ENCODE peak calls at places on chromosomes 13 and 19, in four cellular contexts. W is heart left ventricle, K is body of pancreas, S is right lobe of liver. Y is an unnamed sample.
A peak's percentile ranks its signal among the peaks of the same experiment; 100 is the strongest.

GRCh38 chr13:73622375-73622774 is 511.8 kb downstream of the KLF12 start:
- DNase-seq in W (no peak), K (no peak), S (no peak), Y (no peak)

GRCh38 chr19:32166238-32166637 is 179.2 kb upstream of the ZNF507 start:
- DNase-seq in W (no peak), K (no peak), S (no peak), Y (no peak)

GRCh38 chr19:39996218-39996810 is 546 bp upstream of the ZNF546 start:
- DNase-seq in W (no peak), K (peak; percentile 23), S (no peak), Y (no peak)

GRCh38 chr13:50616101-50616500 is 227.4 kb downstream of the DLEU7 start:
- DNase-seq in W (no peak), K (no peak), S (no peak), Y (no peak)

GRCh38 chr13:108326318-108326717 is 56.8 kb downstream of the TNFSF13B start:
- DNase-seq in W (no peak), K (peak; percentile 15), S (no peak), Y (no peak)

GRCh38 chr19:55080121-55080914 is 4.6 kb downstream of the EPS8L1 start:
- DNase-seq in W (peak; percentile 85), K (peak; percentile 59), S (peak; percentile 51), Y (no peak)

GRCh38 chr19:10384580-10384979 is 4.2 kb upstream of the TYK2 start:
- DNase-seq in W (no peak), K (no peak), S (no peak), Y (no peak)

GRCh38 chr13:97179501-97179900 is 42.6 kb upstream of the MBNL2 start:
- DNase-seq in W (no peak), K (no peak), S (no peak), Y (no peak)

GRCh38 chr19:18725755-18726416 is 42.4 kb downstream of the CRTC1 start:
- DNase-seq in W (no peak), K (no peak), S (no peak), Y (no peak)

GRCh38 chr13:27504541-27504940 is 54.2 kb upstream of the MTIF3 start:
- DNase-seq in W (no peak), K (no peak), S (no peak), Y (no peak)

GRCh38 chr19:45768644-45769053 is 403 bp downstream of the SIX5 start:
- DNase-seq in W (peak; percentile 76), K (peak; percentile 44), S (no peak), Y (peak; percentile 59)

GRCh38 chr13:36872621-36873020 is 47.4 kb downstream of the SMAD9 start:
- DNase-seq in W (no peak), K (no peak), S (no peak), Y (no peak)

GRCh38 chr19:50264483-50265186 is 61.2 kb downstream of the MYH14 start:
- DNase-seq in W (no peak), K (no peak), S (no peak), Y (no peak)

DNA sequence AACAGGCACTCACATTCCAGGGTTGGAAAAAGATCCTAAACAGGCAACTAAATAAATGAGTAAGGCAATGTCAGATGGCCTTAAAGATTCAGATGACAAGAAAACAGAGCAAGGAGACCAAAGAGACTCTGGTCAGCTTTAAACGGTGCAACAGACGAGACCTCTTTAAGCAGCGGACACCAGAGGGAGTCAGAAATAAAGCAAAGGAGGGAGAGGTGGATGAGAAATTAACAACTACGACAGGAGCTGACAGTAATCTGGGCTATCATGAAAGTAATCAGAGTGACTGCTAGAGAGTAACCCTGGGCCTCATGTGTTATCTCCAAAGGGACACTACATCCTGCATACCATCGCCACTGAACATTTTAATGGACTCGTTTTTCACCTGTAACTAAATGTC is 1.1 kb downstream of the ZNF550 start:
- DNase-seq in W (no peak), K (no peak), S (no peak), Y (no peak)
- TF ChIP-seq CTCF in W (no peak), K (no peak), S (no peak), Y (no peak)

DNA sequence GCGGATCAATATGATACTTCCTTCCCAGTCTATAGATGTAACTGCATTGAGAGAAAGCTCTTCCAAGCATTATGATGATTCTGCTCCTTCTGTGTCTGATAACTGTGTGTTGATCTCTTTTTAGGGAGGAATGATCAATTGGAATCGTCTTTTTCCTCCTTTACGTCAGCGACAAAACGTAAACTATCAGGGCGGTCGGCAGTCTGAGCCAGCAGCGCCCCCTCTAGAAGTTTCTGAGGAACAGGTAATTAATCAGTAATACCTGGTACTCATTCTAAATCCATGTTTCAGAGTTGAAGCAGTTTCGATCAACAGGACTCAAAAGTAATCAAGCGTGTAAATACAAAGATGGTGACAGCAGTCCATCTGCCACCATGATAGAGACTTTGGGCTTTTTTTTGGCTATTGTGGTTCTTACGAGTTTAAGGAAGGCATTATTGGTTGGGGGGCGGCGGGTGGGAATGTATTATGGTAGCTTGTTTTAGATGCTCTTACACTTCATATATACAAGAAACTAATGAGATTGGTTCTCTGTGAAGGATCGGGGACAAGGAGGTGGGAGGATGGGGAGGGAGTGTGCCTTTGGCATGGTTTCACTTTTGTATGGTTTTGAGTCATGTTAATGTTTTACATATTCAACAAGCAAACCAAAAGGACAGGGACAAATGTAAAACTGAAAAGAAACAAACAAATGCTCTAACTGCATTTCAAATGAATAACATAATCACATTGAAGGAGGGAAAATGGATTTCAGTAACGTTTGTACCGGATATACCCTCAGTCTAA is 60.7 kb upstream of the GPR183 start:
- DNase-seq in W (no peak), K (no peak), S (no peak), Y (no peak)
- TF ChIP-seq CTCF in W (no peak), K (no peak), S (no peak), Y (no peak)

DNA sequence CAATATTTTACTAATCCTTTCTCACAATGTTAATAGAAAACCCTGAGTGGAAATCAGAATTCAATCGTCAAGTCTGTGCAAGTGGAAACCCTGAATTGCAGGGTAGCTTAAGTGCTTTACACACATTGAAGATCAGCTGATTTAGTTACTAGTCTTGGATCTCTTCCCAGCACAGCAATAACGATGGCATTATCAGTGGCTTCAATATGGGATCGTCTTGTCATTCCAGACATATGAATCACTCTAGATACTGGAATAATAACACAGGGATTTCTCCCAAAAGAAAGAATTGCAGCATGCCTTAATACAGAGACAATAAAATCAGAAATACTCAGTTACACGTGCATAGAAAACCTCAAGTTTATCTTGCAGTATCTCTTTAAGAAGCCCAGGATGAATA is 12.6 kb upstream of the METTL21C start:
- DNase-seq in W (no peak), K (no peak), S (no peak), Y (no peak)
- TF ChIP-seq CTCF in W (no peak), K (no peak), S (no peak), Y (no peak)

GRCh38 chr19:8641908-8642547 is 11.6 kb downstream of the NFILZ start:
- DNase-seq in W (no peak), K (peak; percentile 45), S (no peak), Y (peak; percentile 12)
- TF ChIP-seq CTCF in W (peak; percentile 53), K (no peak), S (peak; percentile 82), Y (peak; percentile 53)

DNA sequence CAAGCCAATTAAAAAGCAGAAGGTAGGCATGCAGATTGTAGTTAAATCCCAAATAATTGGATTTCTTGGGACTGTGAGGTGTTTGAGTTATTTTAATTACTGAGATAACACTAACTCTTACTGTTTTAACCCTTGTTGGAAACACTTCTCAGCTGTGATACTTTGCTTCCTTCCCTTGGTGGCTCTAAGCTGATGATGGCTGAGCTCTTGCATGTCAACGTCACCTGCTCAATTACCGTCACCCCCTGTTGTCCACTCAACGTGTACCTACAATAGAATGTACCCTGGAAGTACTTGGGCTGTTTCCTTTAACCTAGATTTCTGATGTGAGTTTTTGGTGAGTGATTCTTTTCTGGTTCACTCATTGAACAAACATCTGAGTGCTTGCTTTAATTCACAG is 303.4 kb downstream of the SLC7A1 start:
- DNase-seq in W (no peak), K (no peak), S (no peak), Y (no peak)
- TF ChIP-seq CTCF in W (no peak), K (no peak), S (no peak), Y (no peak)

DNA sequence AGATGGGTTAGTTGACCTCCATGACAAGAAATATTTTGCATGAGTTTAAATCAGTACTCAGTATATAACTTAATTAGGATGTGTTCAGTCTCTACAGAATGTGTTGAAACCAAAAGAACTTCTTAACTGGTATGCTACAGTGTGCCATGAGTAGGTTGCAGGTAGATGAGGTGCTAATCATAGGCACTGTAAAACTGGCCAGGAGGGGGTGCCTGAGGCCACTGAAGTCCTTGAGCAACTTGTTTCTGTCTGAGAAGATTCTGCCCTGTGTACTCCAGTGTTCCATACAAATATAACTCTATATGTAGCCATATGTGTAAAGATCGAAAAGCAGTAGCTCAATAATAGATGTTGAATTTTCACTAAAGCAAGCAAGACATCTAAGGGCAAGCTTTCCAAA is 549.2 kb upstream of the KLF12 start:
- DNase-seq in W (no peak), K (no peak), S (no peak), Y (peak; percentile 29)
- TF ChIP-seq CTCF in W (no peak), K (no peak), S (no peak), Y (no peak)

GRCh38 chr13:55244991-55245644 is 1895.6 kb upstream of the PRR20A start:
- DNase-seq in W (no peak), K (peak; percentile 23), S (no peak), Y (peak; percentile 42)
- TF ChIP-seq CTCF in W (no peak), K (no peak), S (no peak), Y (peak; percentile 69)

GRCh38 chr13:47790755-47791154 is 210.3 kb downstream of the SUCLA2 start:
- DNase-seq in W (no peak), K (no peak), S (no peak), Y (no peak)

GRCh38 chr13:47798906-47799305 is 202.2 kb downstream of the SUCLA2 start:
- DNase-seq in W (no peak), K (no peak), S (no peak), Y (no peak)

GRCh38 chr13:47798194-47798593 is 202.9 kb downstream of the SUCLA2 start:
- DNase-seq in W (no peak), K (no peak), S (no peak), Y (no peak)

GRCh38 chr13:47796816-47797215 is 204.3 kb downstream of the SUCLA2 start:
- DNase-seq in W (no peak), K (no peak), S (no peak), Y (no peak)

GRCh38 chr13:47794963-47795362 is 206.1 kb downstream of the SUCLA2 start:
- DNase-seq in W (no peak), K (no peak), S (no peak), Y (no peak)
- TF ChIP-seq CTCF in W (peak; percentile 22), K (no peak), S (peak; percentile 21), Y (peak; percentile 56)

GRCh38 chr13:67175836-67176235 is 54.3 kb downstream of the PCDH9 start:
- DNase-seq in W (no peak), K (no peak), S (no peak), Y (no peak)
- TF ChIP-seq CTCF in W (no peak), K (no peak), S (no peak), Y (no peak)

Y was measured in endothelial cell.